ENCODE peak calls at places on chromosomes 5 and 9, in four cellular contexts. D, G, S and A are unnamed samples.

GRCh38 chr9:129697111-129697955 is 31.9 kb downstream of the PRRX2 start:
- DNase-seq in D (peak), S (peak), G (no peak), A (peak)

GRCh38 chr5:113236536-113237308 is 198.1 kb downstream of the TSSK1B start:
- DNase-seq in S (no peak), D (no peak), G (no peak), A (no peak)

GRCh38 chr5:90675222-90675621 is 116.6 kb downstream of the ADGRV1 start:
- DNase-seq in D (no peak), S (no peak), G (no peak), A (no peak)

GRCh38 chr5:133818869-133819600 is 149.4 kb downstream of the C5orf15 start:
- DNase-seq in D (no peak), G (no peak), S (no peak), A (no peak)

GRCh38 chr5:143400541-143401252 is 2.8 kb downstream of the NR3C1 start:
- DNase-seq in D (no peak), S (no peak), G (peak), A (no peak)

GRCh38 chr5:148559461-148559860 is 94.9 kb downstream of the HTR4 start:
- DNase-seq in S (no peak), G (no peak), D (no peak), A (no peak)

GRCh38 chr5:57887851-57888621 is 405.4 kb upstream of the ACTBL2 start:
- DNase-seq in G (peak), S (no peak), D (no peak), A (no peak)

GRCh38 chr5:157106668-157107461 is 2.0 kb downstream of the HAVCR2 start:
- DNase-seq in S (peak), D (no peak), G (no peak), A (peak)

GRCh38 chr5:102599289-102599688 is 100.5 kb upstream of the SLCO6A1 start:
- DNase-seq in D (no peak), S (no peak), G (no peak), A (no peak)

GRCh38 chr5:149215478-149216042 is 56.1 kb upstream of the AFAP1L1 start:
- DNase-seq in G (no peak), D (no peak), S (no peak), A (peak)

GRCh38 chr5:132013006-132013689 is 1.7 kb upstream of the ACSL6 start:
- DNase-seq in D (no peak), G (no peak), S (no peak), A (no peak)

GRCh38 chr5:57207007-57207653 is 33.3 kb downstream of the GPBP1 start:
- DNase-seq in D (no peak), S (no peak), G (no peak), A (no peak)

GRCh38 chr5:83877911-83878706 is 157.5 kb upstream of the HAPLN1 start:
- DNase-seq in D (no peak), G (no peak), S (no peak), A (no peak)

GRCh38 chr5:103886826-103887225 is 324.2 kb upstream of the NUDT12 start:
- DNase-seq in D (no peak), S (no peak), G (no peak), A (no peak)

GRCh38 chr5:160694896-160695295 is 157.1 kb downstream of the ATP10B start:
- DNase-seq in S (no peak), D (no peak), G (no peak), A (no peak)

GRCh38 chr5:100762163-100762562 is 140.9 kb downstream of the ST8SIA4 start:
- DNase-seq in G (no peak), D (no peak), S (no peak), A (no peak)

GRCh38 chr5:139131062-139131856 is 66.9 kb downstream of the SIL1 start:
- DNase-seq in G (no peak), S (no peak), D (no peak), A (no peak)

GRCh38 chr5:81247441-81247972 is 14.4 kb downstream of the CKMT2 start:
- DNase-seq in D (no peak), G (no peak), S (no peak), A (no peak)

GRCh38 chr5:14011089-14012004 is 66.9 kb upstream of the DNAH5 start:
- DNase-seq in G (peak), D (peak), S (peak), A (peak)

GRCh38 chr9:136303825-136304416 is at the start of gene CCDC187:
- DNase-seq in G (no peak), D (no peak), S (no peak), A (no peak)

GRCh38 chr9:744046-744712 is 97.3 kb upstream of the DMRT1 start:
- DNase-seq in S (no peak), G (no peak), D (no peak), A (no peak)

GRCh38 chr5:32542216-32543059 is 42.9 kb upstream of the SUB1 start:
- DNase-seq in D (no peak), G (no peak), S (peak), A (no peak)

GRCh38 chr5:55110156-55110680 is 7.8 kb downstream of the GZMA start:
- DNase-seq in G (no peak), D (no peak), S (no peak), A (no peak)

GRCh38 chr9:85715587-85715986 is 26.2 kb downstream of the AGTPBP1 start:
- DNase-seq in D (no peak), G (no peak), S (no peak), A (no peak)

GRCh38 chr5:55593115-55593472 is 58.3 kb upstream of the PLPP1 start:
- DNase-seq in D (no peak), G (peak), S (no peak), A (no peak)

GRCh38 chr5:127844631-127845030 is 141.4 kb downstream of the CCDC192 start:
- DNase-seq in S (no peak), D (no peak), G (peak), A (peak)

GRCh38 chr9:79387091-79387490 is 184.7 kb upstream of the TLE4 start:
- DNase-seq in D (no peak), S (no peak), G (no peak), A (no peak)

GRCh38 chr5:91957671-91958070 is 574.6 kb upstream of the ARRDC3 start:
- DNase-seq in D (no peak), G (no peak), S (no peak), A (no peak)

GRCh38 chr9:136995772-136996308 is 528 bp downstream of the CLIC3 start:
- DNase-seq in D (no peak), S (no peak), G (no peak), A (no peak)

GRCh38 chr9:113756476-113757198 is 119.5 kb upstream of the ZNF618 start:
- DNase-seq in S (no peak), G (no peak), D (no peak), A (no peak)

GRCh38 chr5:147453901-147454814 is 55.7 kb downstream of the DPYSL3 start:
- DNase-seq in S (peak), D (peak), G (peak), A (peak)

GRCh38 chr9:121503443-121503842 is 3.8 kb upstream of the GGTA1 start:
- DNase-seq in S (no peak), G (no peak), D (no peak), A (no peak)

GRCh38 chr9:137358126-137358525 is 56.1 kb upstream of the NRARP start:
- DNase-seq in G (no peak), D (no peak), S (no peak), A (no peak)

GRCh38 chr9:109258619-109259321 is 62.1 kb downstream of the EPB41L4B start:
- DNase-seq in S (no peak), D (no peak), G (no peak), A (no peak)

GRCh38 chr5:124453221-124454032 is 293.0 kb downstream of the ZNF608 start:
- DNase-seq in S (no peak), G (no peak), D (no peak), A (no peak)

GRCh38 chr5:82673460-82673859 is 395.3 kb upstream of the RPS23 start:
- DNase-seq in D (no peak), S (no peak), G (no peak), A (no peak)

GRCh38 chr5:94024101-94024500 is 282.7 kb upstream of the POU5F2 start:
- DNase-seq in D (no peak), G (no peak), S (no peak), A (no peak)